ENCODE peak calls at places on chromosomes 1 and 21, in nine cellular contexts. B, Z, M, K, X, W, C, T and A are unnamed samples.
A peak's percentile ranks its signal among the peaks of the same experiment; 100 is the strongest.

GRCh38 chr1:225770586-225771248 is 6.9 kb upstream of the SRP9 start:
- DNase-seq in B (no peak), Z (peak; percentile 21), M (no peak), K (no peak), X (no peak), W (no peak), C (no peak), T (no peak), A (no peak)

GRCh38 chr1:155307247-155307740 is 1.4 kb upstream of the FDPS start:
- DNase-seq in B (no peak), Z (no peak), M (no peak), K (peak; percentile 73), X (peak; percentile 29), W (no peak), C (no peak), T (peak; percentile 69), A (no peak)

GRCh38 chr1:44010935-44011610 is 19.7 kb downstream of the CCDC24 start:
- DNase-seq in B (no peak), Z (no peak), M (no peak), K (no peak), X (no peak), W (no peak), C (no peak), T (no peak), A (no peak)

GRCh38 chr1:117894078-117894477 is 35.3 kb downstream of the GDAP2 start:
- DNase-seq in B (no peak), Z (no peak), M (no peak), K (no peak), X (no peak), W (no peak), C (no peak), T (no peak), A (no peak)

GRCh38 chr1:118958937-118959631 is 29.1 kb downstream of the TBX15 start:
- DNase-seq in B (no peak), Z (no peak), M (no peak), K (no peak), X (no peak), W (no peak), C (no peak), T (no peak), A (no peak)

GRCh38 chr1:77643456-77643855 is 39.0 kb downstream of the ZZZ3 start:
- DNase-seq in B (no peak), Z (no peak), M (no peak), K (no peak), X (no peak), W (no peak), C (no peak), T (no peak), A (no peak)

GRCh38 chr1:19308509-19308907 is 3.4 kb downstream of the AKR7A2 start:
- DNase-seq in B (no peak), Z (no peak), M (no peak), K (no peak), X (no peak), W (no peak), C (no peak), T (no peak), A (no peak)

GRCh38 chr1:53617382-53618217 is 121.4 kb downstream of the GLIS1 start:
- DNase-seq in B (no peak), Z (peak; percentile 32), M (no peak), K (peak; percentile 67), X (no peak), W (no peak), C (no peak), T (peak; percentile 60), A (no peak)

GRCh38 chr1:156660752-156661112 is 16.5 kb downstream of the NES start:
- DNase-seq in B (no peak), Z (no peak), M (no peak), K (no peak), X (no peak), W (no peak), C (no peak), T (no peak), A (no peak)

GRCh38 chr1:36609241-36610027 is 126.7 kb upstream of the CSF3R start:
- DNase-seq in B (peak; percentile 87), Z (no peak), M (peak; percentile 1), K (peak; percentile 47), X (peak; percentile 24), W (peak; percentile 9), C (peak; percentile 83), T (peak; percentile 28), A (peak; percentile 37)

GRCh38 chr21:31299291-31300147 is 44.5 kb downstream of the TIAM1 start:
- DNase-seq in B (no peak), Z (no peak), M (no peak), K (no peak), X (no peak), W (no peak), C (no peak), T (no peak), A (no peak)